ENCODE peak calls at places on chromosome 17, in ten cellular contexts. One of them, this sample, is unnamed. For H3K4me1, the result is how much of the 10 kb centered on the place peaks cover.

GRCh38 chr17:43211480-43212402 is at the start of gene TMEM106A:
- DNase-seq in heart left ventricle: peak
- DNase-seq in adrenal gland: peak
- DNase-seq in thyroid gland: peak
- DNase-seq in IMR-90: peak
- DNase-seq in Peyer's patch: peak
- DNase-seq in uterus: peak
- DNase-seq in transverse colon: peak
- DNase-seq in gastrocnemius medialis: peak
- DNase-seq in body of pancreas: peak
- DNase-seq in this sample: peak

GRCh38 chr17:82388223-82388921 is 16.8 kb downstream of the UTS2R start:
- DNase-seq in heart left ventricle: peak
- DNase-seq in adrenal gland: peak
- DNase-seq in thyroid gland: peak
- DNase-seq in IMR-90: no peak
- DNase-seq in Peyer's patch: no peak
- DNase-seq in uterus: no peak
- DNase-seq in transverse colon: peak
- DNase-seq in gastrocnemius medialis: peak
- DNase-seq in body of pancreas: peak
- DNase-seq in this sample: no peak

GRCh38 chr17:55402374-55402773 is 19.3 kb downstream of the MMD start:
- DNase-seq in heart left ventricle: no peak
- DNase-seq in adrenal gland: no peak
- DNase-seq in thyroid gland: no peak
- DNase-seq in IMR-90: peak
- DNase-seq in Peyer's patch: no peak
- DNase-seq in uterus: no peak
- DNase-seq in transverse colon: no peak
- DNase-seq in gastrocnemius medialis: no peak
- DNase-seq in body of pancreas: no peak
- DNase-seq in this sample: no peak

GRCh38 chr17:6442775-6443174 is 1.5 kb upstream of the PIMREG start:
- DNase-seq in heart left ventricle: no peak
- DNase-seq in adrenal gland: no peak
- DNase-seq in thyroid gland: no peak
- DNase-seq in IMR-90: no peak
- DNase-seq in Peyer's patch: no peak
- DNase-seq in uterus: no peak
- DNase-seq in transverse colon: no peak
- DNase-seq in gastrocnemius medialis: no peak
- DNase-seq in body of pancreas: no peak
- DNase-seq in this sample: no peak

GRCh38 chr17:41486809-41487530 is 2.7 kb downstream of the KRT36 start:
- DNase-seq in heart left ventricle: no peak
- DNase-seq in adrenal gland: no peak
- DNase-seq in thyroid gland: no peak
- DNase-seq in IMR-90: no peak
- DNase-seq in Peyer's patch: peak
- DNase-seq in uterus: no peak
- DNase-seq in transverse colon: peak
- DNase-seq in gastrocnemius medialis: no peak
- DNase-seq in body of pancreas: peak
- DNase-seq in this sample: peak

GRCh38 chr17:61452301-61453290 is at the start of gene TBX4:
- DNase-seq in heart left ventricle: no peak
- DNase-seq in adrenal gland: no peak
- DNase-seq in thyroid gland: no peak
- DNase-seq in IMR-90: no peak
- DNase-seq in Peyer's patch: peak
- DNase-seq in uterus: no peak
- DNase-seq in transverse colon: no peak
- DNase-seq in gastrocnemius medialis: no peak
- DNase-seq in body of pancreas: no peak
- DNase-seq in this sample: no peak

GRCh38 chr17:48622857-48623256 is 3.3 kb downstream of the HOXB9 start:
- DNase-seq in heart left ventricle: no peak
- DNase-seq in adrenal gland: no peak
- DNase-seq in thyroid gland: no peak
- DNase-seq in IMR-90: no peak
- DNase-seq in Peyer's patch: no peak
- DNase-seq in uterus: no peak
- DNase-seq in transverse colon: no peak
- DNase-seq in gastrocnemius medialis: no peak
- DNase-seq in body of pancreas: no peak
- DNase-seq in this sample: no peak

GRCh38 chr17:45241315-45242011 is 19.8 kb downstream of the FMNL1 start:
- DNase-seq in heart left ventricle: no peak
- DNase-seq in adrenal gland: no peak
- DNase-seq in thyroid gland: peak
- DNase-seq in IMR-90: no peak
- DNase-seq in Peyer's patch: no peak
- DNase-seq in uterus: no peak
- DNase-seq in transverse colon: no peak
- DNase-seq in gastrocnemius medialis: no peak
- DNase-seq in body of pancreas: peak
- DNase-seq in this sample: peak

GRCh38 chr17:37557482-37557881 is 51.7 kb downstream of the SYNRG start:
- DNase-seq in heart left ventricle: no peak
- DNase-seq in adrenal gland: no peak
- DNase-seq in thyroid gland: no peak
- DNase-seq in IMR-90: no peak
- DNase-seq in Peyer's patch: no peak
- DNase-seq in uterus: no peak
- DNase-seq in transverse colon: no peak
- DNase-seq in gastrocnemius medialis: no peak
- DNase-seq in body of pancreas: no peak
- DNase-seq in this sample: no peak

GRCh38 chr17:37558299-37558698 is 50.9 kb downstream of the SYNRG start:
- DNase-seq in heart left ventricle: no peak
- DNase-seq in adrenal gland: no peak
- DNase-seq in thyroid gland: no peak
- DNase-seq in IMR-90: peak
- DNase-seq in Peyer's patch: no peak
- DNase-seq in uterus: no peak
- DNase-seq in transverse colon: no peak
- DNase-seq in gastrocnemius medialis: no peak
- DNase-seq in body of pancreas: no peak
- DNase-seq in this sample: no peak

GRCh38 chr17:37564252-37564651 is 45.0 kb downstream of the SYNRG start:
- DNase-seq in heart left ventricle: no peak
- DNase-seq in adrenal gland: no peak
- DNase-seq in thyroid gland: no peak
- DNase-seq in IMR-90: no peak
- DNase-seq in Peyer's patch: no peak
- DNase-seq in uterus: no peak
- DNase-seq in transverse colon: no peak
- DNase-seq in gastrocnemius medialis: no peak
- DNase-seq in body of pancreas: no peak
- DNase-seq in this sample: no peak

GRCh38 chr17:37567137-37567927 is 41.9 kb downstream of the SYNRG start:
- DNase-seq in heart left ventricle: no peak
- DNase-seq in adrenal gland: no peak
- DNase-seq in thyroid gland: no peak
- DNase-seq in IMR-90: no peak
- DNase-seq in Peyer's patch: no peak
- DNase-seq in uterus: no peak
- DNase-seq in transverse colon: no peak
- DNase-seq in gastrocnemius medialis: no peak
- DNase-seq in body of pancreas: no peak
- DNase-seq in this sample: no peak

GRCh38 chr17:37562016-37562745 is 47.0 kb downstream of the SYNRG start:
- DNase-seq in heart left ventricle: no peak
- DNase-seq in adrenal gland: no peak
- DNase-seq in thyroid gland: no peak
- DNase-seq in IMR-90: no peak
- DNase-seq in Peyer's patch: no peak
- DNase-seq in uterus: no peak
- DNase-seq in transverse colon: no peak
- DNase-seq in gastrocnemius medialis: no peak
- DNase-seq in body of pancreas: no peak
- DNase-seq in this sample: no peak
- TF ChIP-seq POLR2A in heart left ventricle: no peak
- TF ChIP-seq POLR2A in adrenal gland: no peak
- TF ChIP-seq POLR2A in thyroid gland: no peak
- TF ChIP-seq POLR2A in IMR-90: no peak
- TF ChIP-seq POLR2A in Peyer's patch: no peak
- TF ChIP-seq POLR2A in uterus: no peak
- TF ChIP-seq POLR2A in transverse colon: no peak
- TF ChIP-seq POLR2A in gastrocnemius medialis: no peak
- TF ChIP-seq POLR2A in body of pancreas: no peak
- TF ChIP-seq POLR2A in this sample: no peak

GRCh38 chr17:2178798-2179505 is 124.0 kb downstream of the HIC1 start:
- DNase-seq in heart left ventricle: peak
- DNase-seq in adrenal gland: peak
- DNase-seq in thyroid gland: no peak
- DNase-seq in IMR-90: no peak
- DNase-seq in Peyer's patch: no peak
- DNase-seq in uterus: no peak
- DNase-seq in transverse colon: no peak
- DNase-seq in gastrocnemius medialis: peak
- DNase-seq in body of pancreas: no peak
- DNase-seq in this sample: no peak

GRCh38 chr17:2177235-2177811 is 122.4 kb downstream of the HIC1 start:
- DNase-seq in heart left ventricle: no peak
- DNase-seq in adrenal gland: no peak
- DNase-seq in thyroid gland: peak
- DNase-seq in IMR-90: peak
- DNase-seq in Peyer's patch: no peak
- DNase-seq in uterus: peak
- DNase-seq in transverse colon: no peak
- DNase-seq in gastrocnemius medialis: no peak
- DNase-seq in body of pancreas: no peak
- DNase-seq in this sample: no peak

GRCh38 chr17:2180768-2181167 is 122.8 kb downstream of the SMG6 start:
- DNase-seq in heart left ventricle: no peak
- DNase-seq in adrenal gland: no peak
- DNase-seq in thyroid gland: no peak
- DNase-seq in IMR-90: no peak
- DNase-seq in Peyer's patch: no peak
- DNase-seq in uterus: peak
- DNase-seq in transverse colon: no peak
- DNase-seq in gastrocnemius medialis: no peak
- DNase-seq in body of pancreas: no peak
- DNase-seq in this sample: no peak

GRCh38 chr17:2181206-2181983 is 122.2 kb downstream of the SMG6 start:
- DNase-seq in heart left ventricle: peak
- DNase-seq in adrenal gland: peak
- DNase-seq in thyroid gland: no peak
- DNase-seq in IMR-90: peak
- DNase-seq in Peyer's patch: no peak
- DNase-seq in uterus: peak
- DNase-seq in transverse colon: peak
- DNase-seq in gastrocnemius medialis: peak
- DNase-seq in body of pancreas: peak
- DNase-seq in this sample: peak

GRCh38 chr17:2179615-2180295 is 123.8 kb downstream of the SMG6 start:
- DNase-seq in heart left ventricle: peak
- DNase-seq in adrenal gland: peak
- DNase-seq in thyroid gland: peak
- DNase-seq in IMR-90: peak
- DNase-seq in Peyer's patch: peak
- DNase-seq in uterus: peak
- DNase-seq in transverse colon: peak
- DNase-seq in gastrocnemius medialis: peak
- DNase-seq in body of pancreas: peak
- DNase-seq in this sample: peak
- H3K4me1 ChIP-seq in heart left ventricle: half or more
- H3K4me1 ChIP-seq in adrenal gland: half or more
- H3K4me1 ChIP-seq in thyroid gland: half or more
- H3K4me1 ChIP-seq in IMR-90: half or more
- H3K4me1 ChIP-seq in Peyer's patch: under half
- H3K4me1 ChIP-seq in uterus: half or more
- H3K4me1 ChIP-seq in transverse colon: half or more
- H3K4me1 ChIP-seq in gastrocnemius medialis: half or more
- H3K4me1 ChIP-seq in body of pancreas: under half
- H3K4me1 ChIP-seq in this sample: half or more

GRCh38 chr17:2077040-2077439 is 22.1 kb downstream of the HIC1 start:
- DNase-seq in heart left ventricle: no peak
- DNase-seq in adrenal gland: no peak
- DNase-seq in thyroid gland: no peak
- DNase-seq in IMR-90: no peak
- DNase-seq in Peyer's patch: no peak
- DNase-seq in uterus: no peak
- DNase-seq in transverse colon: no peak
- DNase-seq in gastrocnemius medialis: no peak
- DNase-seq in body of pancreas: no peak
- DNase-seq in this sample: no peak

GRCh38 chr17:2071421-2072281 is 16.7 kb downstream of the HIC1 start:
- DNase-seq in heart left ventricle: peak
- DNase-seq in adrenal gland: no peak
- DNase-seq in thyroid gland: peak
- DNase-seq in IMR-90: peak
- DNase-seq in Peyer's patch: no peak
- DNase-seq in uterus: peak
- DNase-seq in transverse colon: peak
- DNase-seq in gastrocnemius medialis: no peak
- DNase-seq in body of pancreas: no peak
- DNase-seq in this sample: no peak

GRCh38 chr17:2076461-2076984 is 21.6 kb downstream of the HIC1 start:
- DNase-seq in heart left ventricle: no peak
- DNase-seq in adrenal gland: no peak
- DNase-seq in thyroid gland: no peak
- DNase-seq in IMR-90: peak
- DNase-seq in Peyer's patch: no peak
- DNase-seq in uterus: peak
- DNase-seq in transverse colon: no peak
- DNase-seq in gastrocnemius medialis: no peak
- DNase-seq in body of pancreas: no peak
- DNase-seq in this sample: no peak

GRCh38 chr17:2074919-2075318 is 20.0 kb downstream of the HIC1 start:
- DNase-seq in heart left ventricle: no peak
- DNase-seq in adrenal gland: no peak
- DNase-seq in thyroid gland: no peak
- DNase-seq in IMR-90: no peak
- DNase-seq in Peyer's patch: no peak
- DNase-seq in uterus: peak
- DNase-seq in transverse colon: no peak
- DNase-seq in gastrocnemius medialis: no peak
- DNase-seq in body of pancreas: no peak
- DNase-seq in this sample: no peak

DNA sequence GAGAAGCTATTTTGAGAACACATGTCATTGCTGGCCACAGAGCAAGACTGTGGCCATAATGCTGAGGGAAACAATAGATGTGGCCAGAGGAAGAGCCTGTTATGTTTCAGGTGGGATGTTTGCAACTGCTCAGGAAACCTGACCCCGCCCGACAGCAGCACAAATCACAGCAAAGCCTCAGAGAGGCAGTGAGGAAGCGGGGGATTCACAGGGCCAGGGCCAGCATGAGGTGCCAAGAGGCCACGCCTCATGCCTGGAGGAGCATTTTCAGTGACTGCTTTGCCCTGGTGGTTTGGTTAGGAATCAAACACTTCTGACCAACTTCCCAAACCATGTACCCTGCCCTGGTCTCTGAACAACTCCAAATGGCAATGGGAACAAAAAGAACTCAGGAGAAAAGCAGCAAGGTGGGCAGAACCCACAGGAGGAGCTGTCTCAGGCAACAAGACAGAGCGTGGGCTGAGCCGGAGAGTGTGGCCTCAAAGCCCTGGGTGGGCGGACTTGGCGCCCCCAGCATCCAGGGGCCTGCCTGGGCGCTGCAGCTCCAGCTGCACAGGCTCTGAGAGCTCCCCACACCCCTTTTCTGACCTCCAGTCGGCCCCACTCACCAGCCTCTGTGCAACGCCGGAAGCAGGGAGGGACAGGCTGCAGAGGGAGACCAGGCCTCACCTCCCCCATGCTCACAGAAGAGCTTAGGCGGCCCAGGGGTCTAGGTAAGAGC is 20.6 kb downstream of the HIC1 start:
- DNase-seq in heart left ventricle: peak
- DNase-seq in adrenal gland: no peak
- DNase-seq in thyroid gland: no peak
- DNase-seq in IMR-90: peak
- DNase-seq in Peyer's patch: no peak
- DNase-seq in uterus: peak
- DNase-seq in transverse colon: no peak
- DNase-seq in gastrocnemius medialis: no peak
- DNase-seq in body of pancreas: no peak
- DNase-seq in this sample: no peak
- H3K27ac ChIP-seq in heart left ventricle: peak
- H3K27ac ChIP-seq in adrenal gland: peak
- H3K27ac ChIP-seq in thyroid gland: peak
- H3K27ac ChIP-seq in IMR-90: peak
- H3K27ac ChIP-seq in Peyer's patch: peak
- H3K27ac ChIP-seq in uterus: peak
- H3K27ac ChIP-seq in transverse colon: peak
- H3K27ac ChIP-seq in gastrocnemius medialis: peak
- H3K27ac ChIP-seq in body of pancreas: no peak
- H3K27ac ChIP-seq in this sample: peak

DNA sequence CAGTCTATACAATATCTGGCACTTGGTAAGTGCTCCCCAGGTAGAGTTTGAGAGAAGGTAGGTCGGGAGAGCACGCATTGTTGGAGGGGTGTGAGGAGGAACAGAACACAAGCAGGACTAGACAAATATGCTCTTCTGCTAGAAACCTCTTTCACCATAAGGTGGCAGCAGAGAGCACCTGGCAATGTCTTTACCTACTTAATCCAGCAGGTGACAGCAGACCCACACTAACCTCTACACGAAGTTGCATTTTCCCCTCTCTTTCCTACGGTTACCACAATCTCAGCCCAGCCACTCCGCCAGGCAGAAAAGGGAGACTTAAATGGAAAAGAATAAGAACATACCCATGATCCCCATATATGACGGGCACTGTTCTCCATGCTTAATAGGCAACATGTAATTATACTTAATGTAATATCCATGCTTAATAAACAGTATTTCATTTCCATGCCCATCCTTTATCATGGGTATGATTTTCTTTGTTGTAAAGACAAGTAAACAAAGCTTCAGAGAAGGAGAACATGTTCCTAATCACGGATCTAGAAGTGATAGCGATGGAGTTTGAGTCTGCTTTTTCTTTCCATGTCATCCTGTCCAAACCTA is 55.1 kb upstream of the CCL2 start:
- DNase-seq in heart left ventricle: no peak
- DNase-seq in adrenal gland: peak
- DNase-seq in thyroid gland: peak
- DNase-seq in IMR-90: peak
- DNase-seq in Peyer's patch: peak
- DNase-seq in uterus: peak
- DNase-seq in transverse colon: peak
- DNase-seq in gastrocnemius medialis: peak
- DNase-seq in body of pancreas: peak
- DNase-seq in this sample: peak
- TF ChIP-seq POLR2A in heart left ventricle: no peak
- TF ChIP-seq POLR2A in adrenal gland: no peak
- TF ChIP-seq POLR2A in thyroid gland: no peak
- TF ChIP-seq POLR2A in IMR-90: peak
- TF ChIP-seq POLR2A in Peyer's patch: no peak
- TF ChIP-seq POLR2A in uterus: no peak
- TF ChIP-seq POLR2A in transverse colon: no peak
- TF ChIP-seq POLR2A in gastrocnemius medialis: no peak
- TF ChIP-seq POLR2A in body of pancreas: no peak
- TF ChIP-seq POLR2A in this sample: no peak

This sample was measured in testis.